ENCODE peak calls at places on chromosomes 4 and X, in eight cellular contexts. U is CD8-positive, alpha-beta memory T cell; M is SK-N-SH; Q is left lung; O is PC-3; X is neuronal stem cell; E is heart left ventricle; I is endodermal cell. N is an unnamed sample.
A peak's percentile ranks its signal among the peaks of the same experiment; 100 is the strongest.

GRCh38 chrX:131734621-131735020 is 190.7 kb downstream of the OR13H1 start:
- DNase-seq in U (no peak), M (no peak), Q (peak; percentile 77), O (no peak), X (no peak), E (no peak), I (no peak), N (no peak)

GRCh38 chrX:55767100-55767499 is 49.6 kb downstream of the RRAGB start:
- DNase-seq in U (no peak), M (no peak), Q (no peak), O (peak; percentile 59), X (no peak), E (no peak), I (no peak), N (no peak)

GRCh38 chr4:4969298-4969697 is 50.0 kb downstream of the CYTL1 start:
- DNase-seq in U (no peak), M (no peak), Q (no peak), O (peak; percentile 67), X (no peak), E (no peak), I (no peak), N (peak; percentile 89)

GRCh38 chr4:82562553-82562854 is 716 bp upstream of the TMEM150C start:
- DNase-seq in U (no peak), M (no peak), Q (no peak), O (no peak), X (no peak), E (no peak), I (peak; percentile 57), N (no peak)

GRCh38 chr4:76989391-76990061 is 40.0 kb downstream of the SEPTIN11 start:
- DNase-seq in U (peak; percentile 58), M (no peak), Q (no peak), O (no peak), X (no peak), E (no peak), I (no peak), N (no peak)

GRCh38 chrX:16870861-16871584 is 861 bp upstream of the RBBP7 start:
- DNase-seq in U (no peak), M (peak; percentile 29), Q (peak; percentile 55), O (peak; percentile 27), X (peak; percentile 5), E (peak; percentile 61), I (peak; percentile 88), N (peak; percentile 64)

GRCh38 chr4:176187610-176188009 is 7.8 kb downstream of the SPATA4 start:
- DNase-seq in U (no peak), M (no peak), Q (no peak), O (peak; percentile 17), X (no peak), E (no peak), I (no peak), N (no peak)

GRCh38 chrX:133985164-133986007 is at the start of gene GPC3:
- DNase-seq in U (peak; percentile 4), M (peak; percentile 86), Q (no peak), O (no peak), X (no peak), E (peak; percentile 51), I (peak; percentile 90), N (no peak)

GRCh38 chrX:39137363-39137954 is 336.2 kb downstream of the MID1IP1 start:
- DNase-seq in U (no peak), M (no peak), Q (no peak), O (no peak), X (no peak), E (no peak), I (no peak), N (no peak)

GRCh38 chr4:113016377-113016776 is 33.1 kb upstream of the ANK2 start:
- DNase-seq in U (no peak), M (no peak), Q (no peak), O (no peak), X (no peak), E (no peak), I (no peak), N (no peak)

GRCh38 chr4:112857461-112857860 is 192.0 kb upstream of the ANK2 start:
- DNase-seq in U (no peak), M (no peak), Q (no peak), O (peak; percentile 69), X (no peak), E (no peak), I (no peak), N (no peak)

GRCh38 chrX:17552251-17552650 is 177.3 kb downstream of the NHS start:
- DNase-seq in U (no peak), M (no peak), Q (no peak), O (peak; percentile 10), X (no peak), E (no peak), I (no peak), N (no peak)

GRCh38 chr4:86043755-86044592 is 315.9 kb downstream of the MAPK10 start:
- DNase-seq in U (no peak), M (peak; percentile 23), Q (no peak), O (peak; percentile 72), X (peak; percentile 17), E (no peak), I (peak; percentile 43), N (no peak)

GRCh38 chrX:24692305-24692704 is 1.4 kb upstream of the POLA1 start:
- DNase-seq in U (no peak), M (no peak), Q (no peak), O (no peak), X (no peak), E (no peak), I (peak; percentile 81), N (no peak)

GRCh38 chr4:174521800-174522182 is 497 bp downstream of the HPGD start:
- DNase-seq in U (no peak), M (peak; percentile 19), Q (no peak), O (peak; percentile 45), X (peak; percentile 24), E (peak; percentile 55), I (peak; percentile 71), N (no peak)

GRCh38 chr4:18882468-18882867 is 860.9 kb upstream of the LCORL start:
- DNase-seq in U (no peak), M (no peak), Q (no peak), O (peak; percentile 77), X (peak; percentile 2), E (no peak), I (no peak), N (no peak)

GRCh38 chr4:2287594-2287915 is 25.6 kb upstream of the MXD4 start:
- DNase-seq in U (no peak), M (no peak), Q (peak; percentile 26), O (no peak), X (no peak), E (peak; percentile 17), I (no peak), N (peak; percentile 37)

GRCh38 chrX:134907302-134907701 is 83.5 kb upstream of the SMIM10 start:
- DNase-seq in U (no peak), M (no peak), Q (no peak), O (no peak), X (no peak), E (no peak), I (no peak), N (no peak)

GRCh38 chr4:47913858-47914218 is 545 bp downstream of the NFXL1 start:
- DNase-seq in U (peak; percentile 21), M (no peak), Q (peak; percentile 57), O (peak; percentile 19), X (no peak), E (peak; percentile 68), I (peak; percentile 84), N (peak; percentile 71)

DNA sequence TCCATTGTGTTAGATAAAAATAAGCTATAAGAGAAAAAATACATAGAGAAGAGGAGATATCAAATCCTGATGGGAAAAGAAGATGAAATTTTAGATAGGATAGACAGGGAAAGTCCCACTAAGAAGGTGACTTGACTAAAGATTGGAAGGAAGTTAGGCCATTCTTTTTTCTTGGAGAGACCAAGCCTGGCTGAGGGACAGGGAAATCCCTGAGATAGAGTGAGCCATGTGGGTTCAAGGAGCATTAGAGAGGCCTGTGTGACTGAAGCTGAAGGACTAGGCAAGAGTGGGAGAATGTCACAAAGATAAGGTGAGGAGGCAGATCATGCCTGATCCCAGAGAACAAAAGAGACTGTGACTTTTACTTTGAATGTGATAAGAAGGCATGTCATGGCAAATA is 5.2 kb upstream of the DDX60L start:
- DNase-seq in U (no peak), M (no peak), Q (no peak), O (no peak), X (no peak), E (no peak), I (no peak), N (no peak)
- H3K4me1 ChIP-seq in U (peaks cover 18% of the 10 kb centered on the region), M (peaks cover 4% of the 10 kb centered on the region), Q (peaks cover 21% of the 10 kb centered on the region), O (peaks cover 66% of the 10 kb centered on the region), X (no peaks in the 10 kb centered on the region), E (peaks cover 29% of the 10 kb centered on the region), I (peaks cover 12% of the 10 kb centered on the region), N (no peaks in the 10 kb centered on the region)

GRCh38 chr4:140092094-140092820 is 61.7 kb downstream of the MAML3 start:
- DNase-seq in U (no peak), M (peak; percentile 74), Q (no peak), O (peak; percentile 30), X (peak; percentile 83), E (peak; percentile 84), I (peak; percentile 96), N (no peak)

GRCh38 chr4:140095694-140096482 is 58.1 kb downstream of the MAML3 start:
- DNase-seq in U (peak; percentile 8), M (peak; percentile 37), Q (peak; percentile 63), O (peak; percentile 75), X (no peak), E (no peak), I (peak; percentile 81), N (no peak)

GRCh38 chr4:140096921-140097320 is 57.1 kb downstream of the MAML3 start:
- DNase-seq in U (no peak), M (no peak), Q (no peak), O (no peak), X (no peak), E (no peak), I (no peak), N (no peak)

GRCh38 chr4:140096483-140096861 is 57.5 kb downstream of the MAML3 start:
- DNase-seq in U (no peak), M (no peak), Q (no peak), O (no peak), X (no peak), E (no peak), I (no peak), N (no peak)

GRCh38 chr4:140094701-140095420 is 59.1 kb downstream of the MAML3 start:
- DNase-seq in U (no peak), M (peak; percentile 65), Q (peak; percentile 84), O (peak; percentile 69), X (no peak), E (peak; percentile 80), I (peak; percentile 97), N (peak; percentile 87)
- H3K4me1 ChIP-seq in U (peaks cover 39% of the 10 kb centered on the region), M (peaks cover 68% of the 10 kb centered on the region), Q (peaks cover 100% of the 10 kb centered on the region), O (peaks cover 95% of the 10 kb centered on the region), X (peaks cover 33% of the 10 kb centered on the region), E (peaks cover 83% of the 10 kb centered on the region), I (peaks cover 36% of the 10 kb centered on the region), N (no peaks in the 10 kb centered on the region)

DNA sequence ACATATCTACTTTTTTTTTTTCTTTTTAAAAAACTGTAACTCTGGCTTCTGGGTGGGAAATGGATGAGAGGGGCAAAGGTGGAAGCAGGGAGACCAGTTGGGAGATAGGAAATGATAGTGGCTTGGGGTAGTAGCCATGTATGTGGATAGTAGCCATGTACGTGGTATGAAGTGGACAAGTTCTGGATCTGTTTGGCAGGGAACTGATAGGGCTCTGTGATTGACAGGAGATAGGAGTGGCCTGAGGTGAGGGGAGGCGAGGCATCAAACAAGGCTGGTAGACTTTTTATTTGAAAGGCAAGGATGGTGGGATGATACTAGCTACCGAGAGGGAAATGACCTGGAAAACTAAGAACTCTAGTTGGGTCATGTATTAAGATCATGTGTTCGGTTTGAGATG is 117.8 kb downstream of the AFF1 start:
- DNase-seq in U (no peak), M (no peak), Q (no peak), O (no peak), X (no peak), E (no peak), I (no peak), N (no peak)
- H3K4me1 ChIP-seq in U (no peaks in the 10 kb centered on the region), M (no peaks in the 10 kb centered on the region), Q (peaks cover 56% of the 10 kb centered on the region), O (peaks cover 14% of the 10 kb centered on the region), X (no peaks in the 10 kb centered on the region), E (peaks cover 91% of the 10 kb centered on the region), I (peaks cover 11% of the 10 kb centered on the region), N (no peaks in the 10 kb centered on the region)

GRCh38 chr4:185885604-185886003 is 73.6 kb upstream of the SORBS2 start:
- DNase-seq in U (no peak), M (no peak), Q (no peak), O (no peak), X (no peak), E (no peak), I (no peak), N (no peak)
- H3K4me1 ChIP-seq in U (no peaks in the 10 kb centered on the region), M (peaks cover 9% of the 10 kb centered on the region), Q (no peaks in the 10 kb centered on the region), O (peaks cover 4% of the 10 kb centered on the region), X (no peaks in the 10 kb centered on the region), E (no peaks in the 10 kb centered on the region), I (no peaks in the 10 kb centered on the region), N (peaks cover 10% of the 10 kb centered on the region)

N was measured in tibial artery.